ENCODE peak calls at places on chromosomes 3 and 15, in four cellular contexts. C is A549, R is HepG2, G is K562. U is an unnamed sample.

GRCh38 chr15:81492303-81492702 is 118.3 kb upstream of the TMC3 start:
- DNase-seq in C (no peak), R (no peak), G (no peak), U (no peak)

GRCh38 chr15:29268706-29269484 is 727 bp downstream of the NSMCE3 start:
- DNase-seq in C (peak; percentile 13), R (no peak), G (peak; percentile 25), U (peak; percentile 7)

GRCh38 chr3:160196511-160197104 is 28.6 kb upstream of the C3orf80 start:
- DNase-seq in C (no peak), R (no peak), G (no peak), U (no peak)

GRCh38 chr15:76337739-76338554 is 1.4 kb downstream of the ISL2 start:
- DNase-seq in C (no peak), R (no peak), G (peak; percentile 49), U (no peak)

GRCh38 chr3:120425196-120425595 is 25.6 kb downstream of the FSTL1 start:
- DNase-seq in C (no peak), R (no peak), G (no peak), U (no peak)

GRCh38 chr3:107846282-107846852 is 244.5 kb downstream of the CD47 start:
- DNase-seq in C (peak; percentile 62), R (peak; percentile 47), G (peak; percentile 48), U (no peak)

GRCh38 chr15:66072616-66073361 is 180.8 kb downstream of the MEGF11 start:
- DNase-seq in C (no peak), R (no peak), G (no peak), U (no peak)

GRCh38 chr3:124951511-124952390 is 17.2 kb upstream of the MUC13 start:
- DNase-seq in C (no peak), R (no peak), G (no peak), U (no peak)

GRCh38 chr3:127456471-127457093 is 134.0 kb downstream of the TPRA1 start:
- DNase-seq in C (no peak), R (no peak), G (no peak), U (no peak)

GRCh38 chr3:27673701-27674100 is 48.4 kb downstream of the EOMES start:
- DNase-seq in C (no peak), R (no peak), G (no peak), U (no peak)

GRCh38 chr15:42508263-42508690 is 12.8 kb downstream of the SNAP23 start:
- DNase-seq in C (no peak), R (no peak), G (no peak), U (no peak)
- TF ChIP-seq CHD4 in C (no peak), R (no peak), G (no peak), U (no peak)

GRCh38 chr3:16205156-16205870 is 30.8 kb downstream of the GALNT15 start:
- DNase-seq in C (no peak), R (no peak), G (no peak), U (no peak)
- TF ChIP-seq CHD4 in C (no peak), R (no peak), G (no peak), U (no peak)

GRCh38 chr3:157858821-157859220 is 247.4 kb downstream of the SHOX2 start:
- DNase-seq in C (no peak), R (no peak), G (no peak), U (no peak)

GRCh38 chr3:157856078-157856939 is 249.9 kb downstream of the SHOX2 start:
- DNase-seq in C (no peak), R (no peak), G (no peak), U (no peak)

GRCh38 chr3:157859541-157859940 is 246.7 kb downstream of the SHOX2 start:
- DNase-seq in C (no peak), R (no peak), G (no peak), U (no peak)

DNA sequence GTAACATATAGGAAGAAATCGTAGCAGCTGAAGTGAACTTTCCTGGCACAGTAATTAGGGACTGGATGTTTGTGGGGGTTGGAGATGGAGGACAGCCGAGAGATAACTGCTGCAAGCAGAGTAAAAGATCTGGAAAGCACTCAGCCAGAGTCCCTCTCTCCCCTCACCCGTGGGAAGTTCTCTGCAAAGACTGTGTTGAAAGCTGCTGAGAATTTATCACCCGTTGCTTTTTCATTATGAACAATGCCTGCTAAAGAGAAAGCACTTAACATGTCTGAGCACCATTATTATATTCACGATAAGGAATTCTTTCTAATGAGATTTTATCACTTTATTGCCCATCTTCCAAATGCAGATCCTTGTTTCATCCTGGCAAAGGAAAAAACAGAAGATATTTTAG is 248.8 kb downstream of the SHOX2 start:
- DNase-seq in C (no peak), R (no peak), G (no peak), U (no peak)
- TF ChIP-seq CHD4 in C (no peak), R (no peak), G (no peak), U (no peak)

DNA sequence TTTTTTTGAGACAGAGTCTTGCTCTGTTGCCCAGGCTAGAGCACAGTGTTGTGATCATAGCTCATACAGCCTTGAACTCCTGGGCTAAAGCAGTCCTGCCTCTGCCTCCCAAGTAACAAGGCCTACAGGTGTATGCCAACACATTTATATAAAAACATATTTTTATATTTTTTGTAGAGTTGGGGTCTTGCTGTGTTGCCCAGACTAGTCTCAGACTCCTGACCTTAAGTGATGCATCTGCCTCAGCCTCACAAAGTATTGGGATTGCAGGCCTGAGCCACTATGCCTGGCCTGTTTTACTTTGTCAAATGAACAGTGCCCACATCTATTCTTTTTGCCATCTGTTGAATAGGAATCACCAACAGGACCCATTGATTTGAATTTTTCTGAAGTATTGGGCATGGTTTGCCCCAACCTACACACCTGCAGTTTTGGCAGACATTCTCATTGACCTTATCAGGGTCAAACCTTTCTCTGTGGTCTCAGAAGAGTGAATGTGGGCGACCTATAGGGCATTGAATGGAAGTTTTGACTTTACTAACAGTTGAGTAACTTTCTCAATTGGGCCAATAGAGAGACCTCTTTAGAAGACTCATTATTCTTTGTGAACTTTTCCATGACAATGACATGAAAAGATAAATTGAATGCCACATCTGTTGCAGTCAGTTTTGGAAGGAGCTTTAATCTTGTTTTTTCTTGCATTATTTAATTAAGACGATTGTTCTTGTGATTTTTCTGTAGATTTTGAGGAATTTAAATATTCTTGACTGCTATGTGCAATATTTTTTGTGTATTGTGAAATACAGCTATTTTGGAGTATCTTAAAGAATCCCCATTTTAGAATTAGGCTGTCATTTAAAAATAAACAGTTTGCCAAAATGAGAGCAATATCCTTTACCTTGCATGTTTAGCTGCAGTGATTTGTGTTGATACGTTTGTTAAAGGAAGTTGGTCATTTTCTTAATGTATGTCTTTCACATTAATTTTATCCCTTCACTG is 2.7 kb downstream of the IREB2 start:
- DNase-seq in C (no peak), R (no peak), G (no peak), U (no peak)
- TF ChIP-seq CHD4 in C (no peak), R (no peak), G (no peak), U (no peak)

GRCh38 chr3:73667889-73668288 is 43.1 kb upstream of the PDZRN3 start:
- DNase-seq in C (no peak), R (no peak), G (no peak), U (no peak)

GRCh38 chr3:73664389-73664788 is 39.6 kb upstream of the PDZRN3 start:
- DNase-seq in C (no peak), R (no peak), G (no peak), U (no peak)

GRCh38 chr3:73668366-73668765 is 43.6 kb upstream of the PDZRN3 start:
- DNase-seq in C (no peak), R (no peak), G (no peak), U (no peak)

GRCh38 chr3:73665317-73665716 is 40.6 kb upstream of the PDZRN3 start:
- DNase-seq in C (no peak), R (no peak), G (no peak), U (no peak)

GRCh38 chr3:73669268-73669667 is 44.5 kb upstream of the PDZRN3 start:
- DNase-seq in C (no peak), R (no peak), G (no peak), U (no peak)
- TF ChIP-seq CHD4 in C (no peak), R (no peak), G (no peak), U (no peak)

U was measured in GM12878.